ENCODE peak calls at places on chromosomes 13 and 19, in six cellular contexts. B is body of pancreas; R is GM23248; G is AG04450; M is testis; Z is CD8-positive, alpha-beta T cell. U is an unnamed sample. For H3K27me3, the result is how much of the 10 kb centered on the place peaks cover.

GRCh38 chr13:71712988-71713653 is 153.9 kb downstream of the DACH1 start:
- DNase-seq in B (no peak), R (no peak), G (no peak), M (no peak), Z (no peak), U (no peak)

GRCh38 chr13:97125051-97125809 is 96.9 kb upstream of the MBNL2 start:
- DNase-seq in B (no peak), R (peak), G (no peak), M (peak), Z (no peak), U (peak)

GRCh38 chr19:44607049-44607448 is 6.3 kb upstream of the IGSF23 start:
- DNase-seq in B (no peak), R (peak), G (no peak), M (no peak), Z (no peak), U (no peak)

GRCh38 chr13:75181906-75182305 is 300.1 kb downstream of the TBC1D4 start:
- DNase-seq in B (no peak), R (peak), G (peak), M (no peak), Z (no peak), U (no peak)

GRCh38 chr13:24605923-24606372 is 74.3 kb upstream of the ATP12A start:
- DNase-seq in B (peak), R (peak), G (no peak), M (no peak), Z (no peak), U (no peak)

GRCh38 chr13:41182231-41182630 is 12.1 kb downstream of the KBTBD7 start:
- DNase-seq in B (no peak), R (no peak), G (no peak), M (no peak), Z (no peak), U (no peak)

GRCh38 chr13:39130298-39130697 is 92.0 kb downstream of the NHLRC3 start:
- DNase-seq in B (no peak), R (no peak), G (no peak), M (no peak), Z (no peak), U (no peak)

GRCh38 chr19:32908641-32909190 is 39.1 kb upstream of the SLC7A9 start:
- DNase-seq in B (no peak), R (no peak), G (no peak), M (no peak), Z (no peak), U (no peak)

GRCh38 chr13:22214184-22214583 is 543.3 kb downstream of the FGF9 start:
- DNase-seq in B (no peak), R (no peak), G (no peak), M (no peak), Z (no peak), U (no peak)

GRCh38 chr19:1115646-1116420 is 12.0 kb downstream of the GPX4 start:
- DNase-seq in B (no peak), R (no peak), G (no peak), M (no peak), Z (no peak), U (no peak)

GRCh38 chr13:110855363-110855762 is 59.5 kb downstream of the ANKRD10 start:
- DNase-seq in B (no peak), R (no peak), G (no peak), M (no peak), Z (no peak), U (no peak)

GRCh38 chr13:35888327-35888940 is 242.7 kb downstream of the DCLK1 start:
- DNase-seq in B (no peak), R (no peak), G (no peak), M (no peak), Z (no peak), U (no peak)

GRCh38 chr13:109166807-109167206 is 537.4 kb downstream of the MYO16 start:
- DNase-seq in B (no peak), R (no peak), G (no peak), M (peak), Z (no peak), U (no peak)

GRCh38 chr13:76697277-76697676 is 188.9 kb downstream of the KCTD12 start:
- DNase-seq in B (no peak), R (no peak), G (no peak), M (no peak), Z (no peak), U (no peak)

GRCh38 chr19:49151339-49152217 is 3.6 kb downstream of the HRC start:
- DNase-seq in B (peak), R (peak), G (no peak), M (peak), Z (peak), U (peak)

GRCh38 chr13:99991013-99991805 is 9.6 kb downstream of the ZIC2 start:
- DNase-seq in B (no peak), R (no peak), G (no peak), M (no peak), Z (no peak), U (no peak)

GRCh38 chr13:104584481-104584880 is 1518.3 kb upstream of the SLC10A2 start:
- DNase-seq in B (no peak), R (no peak), G (no peak), M (no peak), Z (no peak), U (no peak)

GRCh38 chr13:109816979-109817275 is 30.5 kb upstream of the IRS2 start:
- DNase-seq in B (no peak), R (peak), G (no peak), M (no peak), Z (no peak), U (no peak)

GRCh38 chr19:3604227-3604986 is 2.3 kb downstream of the TBXA2R start:
- DNase-seq in B (no peak), R (no peak), G (no peak), M (no peak), Z (peak), U (no peak)

GRCh38 chr13:83125791-83126190 is 756.5 kb downstream of the SLITRK1 start:
- DNase-seq in B (no peak), R (no peak), G (no peak), M (no peak), Z (no peak), U (no peak)

GRCh38 chr19:41998246-41999020 is 4.4 kb upstream of the ATP1A3 start:
- DNase-seq in B (no peak), R (peak), G (no peak), M (peak), Z (no peak), U (no peak)

GRCh38 chr13:51339952-51340732 is 651 bp downstream of the SERPINE3 start:
- DNase-seq in B (no peak), R (peak), G (no peak), M (no peak), Z (no peak), U (no peak)

GRCh38 chr13:26538363-26539317 is 18.8 kb upstream of the WASF3 start:
- DNase-seq in B (no peak), R (peak), G (no peak), M (no peak), Z (no peak), U (no peak)

GRCh38 chr19:28519950-28520861 is 692.7 kb downstream of the UQCRFS1 start:
- DNase-seq in B (peak), R (peak), G (no peak), M (no peak), Z (no peak), U (no peak)

GRCh38 chr19:48149430-48149829 is 20.7 kb downstream of the LIG1 start:
- DNase-seq in B (no peak), R (no peak), G (no peak), M (no peak), Z (no peak), U (no peak)

GRCh38 chr13:87042946-87043345 is 628.2 kb upstream of the SLITRK5 start:
- DNase-seq in B (no peak), R (peak), G (no peak), M (no peak), Z (no peak), U (no peak)

GRCh38 chr19:23365222-23365621 is 30.0 kb downstream of the ZNF91 start:
- DNase-seq in B (no peak), R (no peak), G (no peak), M (no peak), Z (no peak), U (no peak)

GRCh38 chr13:22198656-22199217 is 527.9 kb downstream of the FGF9 start:
- DNase-seq in B (peak), R (peak), G (no peak), M (no peak), Z (no peak), U (no peak)

GRCh38 chr13:33202644-33203169 is 82.8 kb downstream of the STARD13 start:
- DNase-seq in B (no peak), R (no peak), G (no peak), M (no peak), Z (no peak), U (no peak)

GRCh38 chr19:27774337-27774736 is 1438.6 kb downstream of the UQCRFS1 start:
- DNase-seq in B (no peak), R (peak), G (no peak), M (no peak), Z (no peak), U (no peak)

GRCh38 chr19:33391631-33392249 is 18.2 kb downstream of the CEBPG start:
- DNase-seq in B (no peak), R (no peak), G (no peak), M (no peak), Z (no peak), U (peak)

GRCh38 chr13:112325941-112326645 is 50.1 kb upstream of the SPACA7 start:
- DNase-seq in B (no peak), R (peak), G (no peak), M (no peak), Z (no peak), U (no peak)

GRCh38 chr13:112325142-112325808 is 50.9 kb upstream of the SPACA7 start:
- DNase-seq in B (no peak), R (no peak), G (no peak), M (no peak), Z (no peak), U (no peak)

GRCh38 chr13:112328936-112329335 is 47.2 kb upstream of the SPACA7 start:
- DNase-seq in B (no peak), R (no peak), G (no peak), M (no peak), Z (no peak), U (no peak)

GRCh38 chr13:112329376-112329775 is 46.8 kb upstream of the SPACA7 start:
- DNase-seq in B (no peak), R (no peak), G (no peak), M (no peak), Z (no peak), U (no peak)

GRCh38 chr13:112326821-112327370 is 49.3 kb upstream of the SPACA7 start:
- DNase-seq in B (no peak), R (no peak), G (no peak), M (no peak), Z (no peak), U (no peak)
- H3K27me3 ChIP-seq in B (under half), R (under half), G (under half), M (under half), Z (under half), U (under half)

GRCh38 chr19:50843205-50843604 is 9.8 kb upstream of the KLK15 start:
- DNase-seq in B (no peak), R (no peak), G (no peak), M (no peak), Z (no peak), U (no peak)
- H3K27me3 ChIP-seq in B (under half), R (under half), G (under half), M (under half), Z (under half), U (under half)

DNA sequence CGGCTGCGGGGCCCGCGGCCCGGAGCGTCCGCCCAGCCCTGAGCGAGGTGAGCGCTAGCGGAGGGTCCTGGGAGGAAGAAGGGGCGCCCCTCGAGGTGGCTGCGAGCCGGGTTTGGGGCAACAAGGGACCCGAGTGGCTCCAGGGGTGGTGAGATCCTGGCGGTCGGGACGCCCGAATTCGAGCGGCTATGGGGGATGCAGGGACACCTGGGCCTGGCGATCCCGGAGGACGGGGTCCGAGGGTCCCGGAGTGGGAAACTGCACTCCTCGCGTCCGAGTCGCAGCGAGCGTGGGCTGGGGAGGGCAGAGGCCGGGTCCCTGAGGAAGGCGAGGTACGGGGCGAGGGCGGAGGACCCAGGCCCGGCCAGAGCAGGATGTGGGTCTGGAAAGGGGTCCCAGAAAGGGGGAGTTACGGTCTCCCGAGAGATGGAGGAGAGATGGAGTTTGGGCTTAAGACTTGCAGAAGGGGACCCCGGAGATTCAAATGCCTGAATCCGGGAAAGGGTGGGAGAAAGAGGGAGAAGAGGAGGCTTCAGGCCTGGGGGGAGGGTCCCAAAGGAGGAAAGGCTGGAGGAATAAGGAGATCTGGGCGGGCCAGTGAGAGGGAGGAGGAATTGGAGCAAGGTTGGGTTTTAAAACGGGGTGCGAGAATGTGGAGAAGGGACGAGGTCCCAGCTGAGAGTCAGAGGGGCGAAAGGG is 542 bp downstream of the CACNG7 start:
- DNase-seq in B (no peak), R (no peak), G (no peak), M (no peak), Z (no peak), U (no peak)
- H3K27me3 ChIP-seq in B (under half), R (half or more), G (under half), M (under half), Z (under half), U (under half)

GRCh38 chr19:43300876-43301765 is 31.8 kb upstream of the PSG9 start:
- DNase-seq in B (no peak), R (peak), G (no peak), M (no peak), Z (no peak), U (no peak)
- H3K27me3 ChIP-seq in B (under half), R (under half), G (under half), M (under half), Z (under half), U (under half)

GRCh38 chr19:35872180-35872579 is 3.8 kb downstream of the APLP1 start:
- DNase-seq in B (no peak), R (no peak), G (no peak), M (no peak), Z (no peak), U (no peak)
- H3K27me3 ChIP-seq in B (under half), R (under half), G (under half), M (under half), Z (under half), U (under half)

GRCh38 chr19:55005684-55006488 is 32.2 kb downstream of the GP6 start:
- DNase-seq in B (peak), R (peak), G (no peak), M (peak), Z (peak), U (no peak)
- H3K27me3 ChIP-seq in B (under half), R (under half), G (under half), M (under half), Z (under half), U (under half)

GRCh38 chr13:72805663-72806341 is 23.9 kb downstream of the PIBF1 start:
- DNase-seq in B (no peak), R (no peak), G (no peak), M (no peak), Z (no peak), U (no peak)
- H3K27me3 ChIP-seq in B (under half), R (under half), G (under half), M (under half), Z (under half), U (under half)

DNA sequence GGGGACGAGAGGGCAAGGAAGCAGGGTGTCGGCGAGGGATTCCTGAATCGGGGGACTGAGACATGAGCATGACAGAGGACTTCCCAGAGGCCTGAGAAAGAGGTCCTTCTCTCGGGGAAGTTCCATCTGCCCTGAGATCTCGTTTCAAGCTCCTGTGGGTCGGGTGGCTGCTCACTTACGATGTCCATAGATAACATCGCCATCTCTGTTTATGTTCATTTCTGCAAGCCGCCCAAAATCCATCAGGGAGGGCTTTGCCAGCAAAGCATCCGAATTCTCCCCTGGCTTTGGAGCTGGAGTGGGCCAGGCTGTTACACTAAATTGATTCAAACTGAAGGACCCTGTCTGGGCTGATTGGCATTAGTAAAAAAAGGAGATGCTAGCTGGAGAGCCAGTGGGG is 5.9 kb downstream of the DMKN start:
- DNase-seq in B (no peak), R (no peak), G (no peak), M (no peak), Z (no peak), U (no peak)
- H3K27me3 ChIP-seq in B (under half), R (under half), G (half or more), M (under half), Z (under half), U (under half)